ENCODE peak calls at places on chromosomes 7 and 10, in six cellular contexts. N, K, O, Y, D and L are unnamed samples.
A peak's percentile ranks its signal among the peaks of the same experiment; 100 is the strongest.

GRCh38 chr10:20443094-20443493 is 454.0 kb downstream of the NEBL start:
- DNase-seq in N (no peak), K (no peak), O (no peak), Y (no peak), D (no peak), L (no peak)

GRCh38 chr10:58996063-58996462 is 180.4 kb upstream of the PHYHIPL start:
- DNase-seq in N (no peak), K (no peak), O (no peak), Y (no peak), D (no peak), L (no peak)

GRCh38 chr7:87318741-87319140 is 26.7 kb upstream of the CROT start:
- DNase-seq in N (no peak), K (no peak), O (no peak), Y (no peak), D (no peak), L (no peak)

GRCh38 chr10:103547391-103547946 is 54.0 kb downstream of the NEURL1 start:
- DNase-seq in N (no peak), K (no peak), O (no peak), Y (no peak), D (no peak), L (no peak)

GRCh38 chr7:22842383-22842903 is 19.8 kb upstream of the TOMM7 start:
- DNase-seq in N (no peak), K (no peak), O (no peak), Y (no peak), D (no peak), L (no peak)

GRCh38 chr7:129784783-129785456 is 167.8 kb downstream of the UBE2H start:
- DNase-seq in N (no peak), K (no peak), O (no peak), Y (peak; percentile 59), D (peak; percentile 42), L (no peak)

GRCh38 chr10:103845983-103846382 is 9.4 kb downstream of the SH3PXD2A start:
- DNase-seq in N (no peak), K (peak; percentile 35), O (peak; percentile 41), Y (no peak), D (no peak), L (no peak)

GRCh38 chr10:79385804-79386531 is 38.7 kb downstream of the PPIF start:
- DNase-seq in N (no peak), K (no peak), O (peak; percentile 46), Y (peak; percentile 24), D (no peak), L (no peak)

GRCh38 chr10:72784551-72785421 is 92.8 kb downstream of the MCU start:
- DNase-seq in N (peak; percentile 91), K (no peak), O (peak; percentile 50), Y (no peak), D (peak; percentile 52), L (no peak)

GRCh38 chr7:138091073-138091472 is 14.8 kb downstream of the AKR1D1 start:
- DNase-seq in N (no peak), K (no peak), O (no peak), Y (no peak), D (no peak), L (no peak)

GRCh38 chr10:131568866-131569265 is 257.3 kb upstream of the TCERG1L start:
- DNase-seq in N (no peak), K (no peak), O (no peak), Y (no peak), D (no peak), L (no peak)

GRCh38 chr7:35736725-35737124 is 41.8 kb upstream of the HERPUD2 start:
- DNase-seq in N (peak; percentile 46), K (no peak), O (no peak), Y (no peak), D (no peak), L (no peak)

GRCh38 chr10:133422821-133423771 is 1.3 kb downstream of the SPRN start:
- DNase-seq in N (no peak), K (no peak), O (no peak), Y (no peak), D (no peak), L (no peak)

GRCh38 chr7:122298131-122298530 is 6.4 kb downstream of the FEZF1 start:
- DNase-seq in N (no peak), K (no peak), O (no peak), Y (no peak), D (no peak), L (no peak)

GRCh38 chr7:79495544-79496272 is 42.2 kb upstream of the MAGI2 start:
- DNase-seq in N (peak; percentile 81), K (no peak), O (no peak), Y (no peak), D (no peak), L (no peak)

GRCh38 chr7:125670926-125671572 is 741.4 kb upstream of the POT1 start:
- DNase-seq in N (peak; percentile 46), K (no peak), O (no peak), Y (no peak), D (no peak), L (no peak)

GRCh38 chr7:37208528-37208927 is 240.1 kb downstream of the ELMO1 start:
- DNase-seq in N (peak; percentile 96), K (no peak), O (no peak), Y (peak; percentile 61), D (peak; percentile 54), L (peak; percentile 26)

GRCh38 chr7:143407296-143408246 is 1.1 kb downstream of the EPHA1 start:
- DNase-seq in N (no peak), K (peak; percentile 39), O (no peak), Y (no peak), D (no peak), L (no peak)

GRCh38 chr7:43834463-43835251 is 34.7 kb downstream of the MRPS24 start:
- DNase-seq in N (peak; percentile 7), K (no peak), O (no peak), Y (no peak), D (no peak), L (peak; percentile 68)

GRCh38 chr7:12569673-12570072 is 847 bp upstream of the SCIN start:
- DNase-seq in N (no peak), K (no peak), O (no peak), Y (no peak), D (no peak), L (no peak)

GRCh38 chr7:75734586-75735047 is 4.1 kb downstream of the HIP1 start:
- DNase-seq in N (peak; percentile 50), K (no peak), O (no peak), Y (no peak), D (no peak), L (no peak)

GRCh38 chr10:102812213-102812876 is 24.9 kb downstream of the CYP17A1 start:
- DNase-seq in N (peak; percentile 32), K (no peak), O (no peak), Y (no peak), D (no peak), L (no peak)

GRCh38 chr7:123727071-123727837 is 21.5 kb downstream of the WASL start:
- DNase-seq in N (peak; percentile 90), K (no peak), O (no peak), Y (no peak), D (no peak), L (no peak)

GRCh38 chr10:100339236-100339635 is 7.8 kb upstream of the SCD start:
- DNase-seq in N (no peak), K (no peak), O (no peak), Y (no peak), D (no peak), L (peak; percentile 53)

GRCh38 chr10:117004627-117005453 is at the start of gene SHTN1:
- DNase-seq in N (peak; percentile 63), K (no peak), O (peak; percentile 50), Y (peak; percentile 90), D (peak; percentile 91), L (no peak)

GRCh38 chr7:107890962-107891618 is at the start of gene DLD:
- DNase-seq in N (peak; percentile 95), K (peak; percentile 92), O (peak; percentile 90), Y (peak; percentile 94), D (peak; percentile 93), L (peak; percentile 71)

GRCh38 chr7:107889992-107890391 is 991 bp upstream of the DLD start:
- DNase-seq in N (no peak), K (no peak), O (no peak), Y (no peak), D (no peak), L (no peak)

GRCh38 chr7:107891619-107892366 is 810 bp downstream of the DLD start:
- DNase-seq in N (peak; percentile 38), K (no peak), O (no peak), Y (no peak), D (no peak), L (no peak)

DNA sequence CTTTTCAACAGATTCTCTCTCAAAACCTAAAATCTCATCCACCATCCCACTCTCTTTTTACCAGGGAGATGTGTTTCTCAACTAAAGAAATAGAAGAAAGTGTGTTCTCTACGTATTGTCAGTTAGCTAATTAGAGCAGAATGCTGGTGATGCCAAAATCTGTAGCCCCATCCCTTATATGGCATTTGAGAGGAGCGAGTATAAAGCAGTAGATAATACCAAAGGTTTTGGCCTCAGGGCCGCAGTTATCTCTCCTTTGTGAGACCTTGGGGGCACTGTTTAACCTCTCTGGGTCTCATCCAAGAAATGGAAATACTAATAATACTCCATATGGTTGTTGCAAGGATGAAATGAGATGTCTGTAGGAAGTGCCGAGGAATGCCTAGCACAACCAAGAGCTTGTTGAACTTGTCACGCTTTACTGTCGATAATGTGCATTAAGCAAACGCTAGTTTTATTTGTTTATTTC is 456 bp upstream of the DLD start:
- DNase-seq in N (no peak), K (no peak), O (no peak), Y (no peak), D (peak; percentile 17), L (no peak)
- TF ChIP-seq CTCF in N (no peak), K (no peak), O (no peak), Y (no peak), D (no peak), L (no peak)

GRCh38 chr7:40500209-40500608 is 365.4 kb downstream of the SUGCT start:
- DNase-seq in N (no peak), K (no peak), O (no peak), Y (no peak), D (no peak), L (no peak)

GRCh38 chr7:40502359-40502758 is 367.6 kb downstream of the SUGCT start:
- DNase-seq in N (no peak), K (no peak), O (no peak), Y (no peak), D (no peak), L (no peak)

GRCh38 chr7:40498933-40499332 is 364.1 kb downstream of the SUGCT start:
- DNase-seq in N (no peak), K (no peak), O (no peak), Y (no peak), D (no peak), L (no peak)

DNA sequence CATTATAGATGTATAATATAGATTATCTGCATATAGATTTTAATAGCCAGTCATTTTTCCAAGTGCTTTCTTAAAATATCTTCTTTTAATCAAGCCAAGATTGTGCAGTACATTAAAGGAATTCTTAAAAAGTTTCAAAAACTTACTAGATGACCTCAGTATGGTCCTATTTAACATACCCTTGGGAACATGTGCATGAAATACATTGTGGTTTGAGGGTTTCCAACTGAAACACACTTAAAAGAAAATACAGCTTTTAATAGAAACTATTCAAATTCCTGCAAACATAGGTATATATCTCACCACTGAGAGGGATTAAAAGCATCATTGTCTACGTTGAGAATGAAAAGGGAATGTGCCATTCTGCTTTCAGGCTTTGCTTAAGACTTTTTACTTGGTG is 364.9 kb downstream of the SUGCT start:
- DNase-seq in N (no peak), K (no peak), O (no peak), Y (no peak), D (no peak), L (no peak)
- TF ChIP-seq CTCF in N (no peak), K (no peak), O (no peak), Y (no peak), D (no peak), L (no peak)

GRCh38 chr10:127872871-127873600 is 19.7 kb downstream of the CLRN3 start:
- DNase-seq in N (peak; percentile 34), K (no peak), O (peak; percentile 38), Y (peak; percentile 78), D (no peak), L (no peak)
- TF ChIP-seq CTCF in N (peak; percentile 31), K (no peak), O (no peak), Y (peak; percentile 45), D (no peak), L (no peak)

GRCh38 chr7:3673524-3673923 is 372.5 kb downstream of the SDK1 start:
- DNase-seq in N (peak; percentile 18), K (peak; percentile 21), O (peak; percentile 75), Y (no peak), D (peak; percentile 30), L (no peak)
- TF ChIP-seq CTCF in N (peak; percentile 24), K (no peak), O (peak; percentile 73), Y (peak; percentile 3), D (peak; percentile 21), L (peak; percentile 41)